ENCODE peak calls at places on chromosomes 7 and 10, in eight cellular contexts. W is AG08395, G is breast epithelium, B is mammary epithelial cell, Q is NCI-H187, Y is foreskin melanocyte, R is coronary artery, S is right lobe of liver. N is an unnamed sample.

GRCh38 chr10:77264107-77264506 is 373.5 kb downstream of the KCNMA1 start:
- DNase-seq in Y (no peak), W (no peak), R (no peak), S (no peak), Q (no peak), G (no peak), B (no peak), N (no peak)

GRCh38 chr7:148397985-148398384 is 192.6 kb upstream of the C7orf33 start:
- DNase-seq in S (no peak), G (no peak), B (no peak), Y (no peak), W (no peak), Q (no peak), R (no peak), N (no peak)

GRCh38 chr10:14126697-14127440 is 203.9 kb downstream of the FRMD4A start:
- DNase-seq in Q (no peak), Y (peak; percentile 32), G (no peak), S (no peak), R (no peak), B (peak; percentile 64), W (peak; percentile 44), N (no peak)

GRCh38 chr7:99032928-99033327 is 111.0 kb downstream of the SMURF1 start:
- DNase-seq in B (no peak), G (no peak), S (no peak), Y (no peak), W (no peak), R (no peak), Q (no peak), N (no peak)

GRCh38 chr7:88169717-88170320 is 50.0 kb downstream of the SRI start:
- DNase-seq in R (no peak), G (no peak), W (peak; percentile 41), Y (peak; percentile 15), Q (no peak), S (no peak), B (no peak), N (no peak)

GRCh38 chr10:100167521-100168312 is 18.1 kb downstream of the ERLIN1 start:
- DNase-seq in W (no peak), Y (no peak), B (no peak), G (no peak), R (no peak), Q (no peak), S (no peak), N (no peak)

GRCh38 chr7:126856691-126857291 is 395.9 kb downstream of the GRM8 start:
- DNase-seq in R (no peak), G (no peak), W (no peak), Q (no peak), Y (peak; percentile 9), S (no peak), B (peak; percentile 16), N (no peak)

GRCh38 chr7:37495574-37496184 is 47.0 kb upstream of the ELMO1 start:
- DNase-seq in R (no peak), B (peak; percentile 25), Y (no peak), W (peak; percentile 24), G (no peak), S (no peak), Q (no peak), N (no peak)

GRCh38 chr10:100784126-100784525 is 38.7 kb downstream of the PAX2 start:
- DNase-seq in R (no peak), B (no peak), G (no peak), Y (no peak), S (no peak), W (no peak), Q (no peak), N (no peak)

GRCh38 chr10:131898713-131899112 is 2.1 kb upstream of the PPP2R2D start:
- DNase-seq in W (no peak), S (no peak), B (no peak), Q (no peak), Y (no peak), R (no peak), G (no peak), N (no peak)

GRCh38 chr10:17544465-17544864 is 72.7 kb downstream of the HACD1 start:
- DNase-seq in G (no peak), S (no peak), Q (no peak), R (no peak), Y (no peak), B (no peak), W (peak; percentile 19), N (no peak)

GRCh38 chr10:114316744-114317143 is 77.7 kb downstream of the VWA2 start:
- DNase-seq in S (no peak), Q (no peak), G (no peak), B (no peak), W (no peak), R (peak; percentile 45), Y (no peak), N (no peak)

GRCh38 chr7:32273297-32273696 is 203.1 kb upstream of the PDE1C start:
- DNase-seq in B (no peak), G (no peak), Y (no peak), S (no peak), Q (no peak), R (no peak), W (no peak), N (no peak)

GRCh38 chr10:97278491-97278989 is 13.9 kb downstream of the ARHGAP19 start:
- DNase-seq in W (peak; percentile 76), B (peak; percentile 36), S (no peak), G (no peak), Q (no peak), R (no peak), Y (peak; percentile 42), N (peak; percentile 94)

GRCh38 chr7:46131916-46132795 is 211.1 kb upstream of the IGFBP3 start:
- DNase-seq in B (peak; percentile 57), S (no peak), Y (no peak), W (peak; percentile 7), G (no peak), R (no peak), Q (no peak), N (no peak)

GRCh38 chr7:158442260-158442659 is 145.4 kb downstream of the PTPRN2 start:
- DNase-seq in B (no peak), R (no peak), Q (no peak), G (no peak), S (no peak), Y (no peak), W (no peak), N (no peak)

GRCh38 chr10:111125102-111125501 is 48.3 kb downstream of the ADRA2A start:
- DNase-seq in G (no peak), S (no peak), Y (no peak), Q (no peak), R (peak; percentile 29), B (no peak), W (no peak), N (no peak)

GRCh38 chr10:93379366-93380042 is 102.6 kb downstream of the MYOF start:
- DNase-seq in Q (no peak), G (no peak), B (peak; percentile 69), W (peak; percentile 66), Y (no peak), R (no peak), S (no peak), N (no peak)

GRCh38 chr7:88357794-88358533 is 51.3 kb upstream of the STEAP4 start:
- DNase-seq in B (peak; percentile 36), Y (no peak), S (peak; percentile 48), W (peak; percentile 13), Q (no peak), R (no peak), G (no peak), N (no peak)